ENCODE peak calls at places on chromosomes 6 and 20, in nine cellular contexts. D is BE2C; I is NT2/D1; S is IMR-90; O is CD4-positive, CD25-positive, alpha-beta regulatory T cell; W is GM23338; A is tibial artery; K is CD8-positive, alpha-beta memory T cell; G is A673. N is an unnamed sample.
A peak's percentile ranks its signal among the peaks of the same experiment; 100 is the strongest.

GRCh38 chr6:129890164-129890563 is 29.0 kb upstream of the TMEM244 start:
- DNase-seq in S (peak; percentile 78), A (no peak), W (no peak), D (no peak), K (no peak), G (peak; percentile 55), I (no peak), O (no peak), N (no peak)

GRCh38 chr6:69835414-69836179 is 30.8 kb upstream of the COL19A1 start:
- DNase-seq in S (peak; percentile 76), O (peak; percentile 28), I (no peak), A (no peak), G (peak; percentile 73), W (peak; percentile 80), K (peak; percentile 23), D (peak; percentile 35), N (no peak)

GRCh38 chr6:150527100-150527499 is 72.6 kb upstream of the PLEKHG1 start:
- DNase-seq in D (no peak), A (no peak), I (no peak), W (no peak), O (no peak), S (peak; percentile 2), K (no peak), G (no peak), N (no peak)

GRCh38 chr6:30044630-30045029 is 16.4 kb upstream of the POLR1H start:
- DNase-seq in O (no peak), A (no peak), W (no peak), D (no peak), G (no peak), I (no peak), K (no peak), S (peak; percentile 89), N (no peak)

GRCh38 chr6:35049346-35049745 is 91.8 kb downstream of the TCP11 start:
- DNase-seq in I (no peak), K (no peak), A (peak; percentile 61), O (no peak), D (no peak), S (no peak), G (no peak), W (no peak), N (no peak)

GRCh38 chr20:63130654-63131577 is 85.0 kb downstream of the YTHDF1 start:
- DNase-seq in I (no peak), S (no peak), G (no peak), K (no peak), D (no peak), A (peak; percentile 62), O (no peak), W (no peak), N (no peak)

GRCh38 chr6:160058603-160059215 is 62.9 kb upstream of the SLC22A1 start:
- DNase-seq in G (no peak), O (no peak), I (no peak), A (no peak), W (no peak), K (no peak), D (no peak), S (no peak), N (no peak)

GRCh38 chr6:21942910-21943309 is 349.4 kb downstream of the SOX4 start:
- DNase-seq in K (no peak), W (no peak), D (no peak), I (no peak), O (no peak), G (peak; percentile 83), A (no peak), S (no peak), N (no peak)

GRCh38 chr6:116596815-116597214 is 19.5 kb upstream of the RSPH4A start:
- DNase-seq in I (no peak), O (no peak), G (peak; percentile 4), D (no peak), W (peak; percentile 59), A (no peak), S (peak; percentile 42), K (no peak), N (no peak)

GRCh38 chr20:25675161-25675560 is 21.5 kb downstream of the ZNF337 start:
- DNase-seq in A (no peak), D (no peak), O (no peak), I (no peak), K (no peak), S (no peak), G (no peak), W (no peak), N (no peak)

GRCh38 chr6:148521158-148521557 is 178.5 kb downstream of the SASH1 start:
- DNase-seq in G (peak; percentile 31), D (no peak), O (no peak), K (no peak), A (no peak), I (no peak), S (no peak), W (no peak), N (no peak)

GRCh38 chr6:148523551-148523950 is 180.9 kb downstream of the SASH1 start:
- DNase-seq in S (peak; percentile 67), O (no peak), D (no peak), G (no peak), I (no peak), W (no peak), K (no peak), A (no peak), N (no peak)

GRCh38 chr6:148523051-148523450 is 180.4 kb downstream of the SASH1 start:
- DNase-seq in I (no peak), G (no peak), D (no peak), S (peak; percentile 93), O (no peak), A (no peak), K (no peak), W (no peak), N (no peak)

GRCh38 chr6:148520109-148520841 is 177.6 kb downstream of the SASH1 start:
- DNase-seq in W (no peak), I (no peak), S (no peak), D (no peak), A (no peak), G (no peak), O (no peak), K (no peak), N (no peak)

DNA sequence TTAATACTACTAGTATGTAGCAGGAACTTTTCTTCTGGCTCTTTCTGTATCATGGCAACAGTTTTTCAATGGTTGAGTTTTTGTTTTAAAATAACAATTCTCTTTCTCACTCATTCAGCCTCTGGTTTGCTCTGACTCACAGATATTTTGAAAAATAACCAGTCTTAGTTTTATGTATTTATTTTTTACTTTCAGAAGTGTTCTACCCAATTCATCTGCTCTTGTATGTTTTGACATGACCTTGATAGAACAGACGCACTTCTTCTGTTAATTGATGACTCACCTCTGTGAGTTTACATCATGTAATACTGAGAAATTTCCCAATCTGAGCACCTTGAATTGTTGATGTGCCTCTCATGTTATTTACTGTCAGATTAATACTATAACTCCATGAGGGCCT is 178.9 kb downstream of the SASH1 start:
- DNase-seq in W (no peak), I (no peak), G (no peak), O (no peak), K (no peak), S (peak; percentile 89), A (no peak), D (no peak), N (no peak)
- H3K4me1 ChIP-seq in W (peaks cover 33% of the 10 kb centered on the region), I (no peaks in the 10 kb centered on the region), G (peaks cover 12% of the 10 kb centered on the region), O (no peaks in the 10 kb centered on the region), K (no peaks in the 10 kb centered on the region), S (peaks cover 26% of the 10 kb centered on the region), A (peaks cover 7% of the 10 kb centered on the region), D (no peaks in the 10 kb centered on the region), N (no peaks in the 10 kb centered on the region)

DNA sequence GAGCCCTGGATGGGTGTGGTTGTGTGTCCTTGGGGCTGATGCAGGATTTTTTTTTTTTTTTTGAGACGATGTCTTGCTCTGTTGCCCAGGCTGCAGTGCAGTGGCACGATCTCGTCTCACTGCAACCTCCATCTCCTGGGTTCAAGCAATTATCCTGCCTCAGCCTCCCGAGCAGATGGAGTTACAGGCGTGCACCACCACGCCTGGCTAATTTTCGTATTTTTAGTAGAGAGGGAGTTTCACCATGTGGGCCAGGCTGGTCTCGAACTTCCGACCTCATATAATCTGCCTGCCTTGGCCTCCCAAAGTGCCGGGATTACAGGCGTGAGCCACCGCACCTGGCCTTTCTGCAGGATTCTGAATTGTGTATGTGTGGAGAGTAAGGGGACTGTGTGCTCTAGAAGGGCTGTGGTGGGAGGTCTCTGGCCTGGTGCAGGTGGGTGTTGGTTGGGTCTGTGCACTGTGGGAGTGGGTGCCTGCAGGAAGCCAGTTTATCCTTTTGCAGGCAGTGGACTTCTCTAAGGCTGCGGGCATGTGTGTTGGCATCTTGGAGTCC is 11.0 kb upstream of the ID1 start:
- DNase-seq in K (no peak), D (no peak), S (no peak), O (no peak), I (no peak), G (no peak), A (no peak), W (no peak), N (no peak)
- H3K4me1 ChIP-seq in K (no peaks in the 10 kb centered on the region), D (peaks cover 11% of the 10 kb centered on the region), S (peaks cover 14% of the 10 kb centered on the region), O (no peaks in the 10 kb centered on the region), I (peaks cover 12% of the 10 kb centered on the region), G (no peaks in the 10 kb centered on the region), A (peaks cover 15% of the 10 kb centered on the region), W (peaks cover 45% of the 10 kb centered on the region), N (no peaks in the 10 kb centered on the region)

GRCh38 chr6:90286884-90287488 is 9.7 kb downstream of the BACH2 start:
- DNase-seq in S (peak; percentile 20), K (peak; percentile 52), O (peak; percentile 46), A (no peak), W (peak; percentile 95), D (peak; percentile 60), G (peak; percentile 53), I (peak; percentile 70), N (peak; percentile 52)
- H3K4me1 ChIP-seq in S (no peaks in the 10 kb centered on the region), K (peaks cover 73% of the 10 kb centered on the region), O (peaks cover 30% of the 10 kb centered on the region), A (peaks cover 17% of the 10 kb centered on the region), W (peaks cover 40% of the 10 kb centered on the region), D (no peaks in the 10 kb centered on the region), G (peaks cover 11% of the 10 kb centered on the region), I (peaks cover 5% of the 10 kb centered on the region), N (peaks cover 91% of the 10 kb centered on the region)

GRCh38 chr20:46484954-46485353 is 28.4 kb downstream of the ZNF334 start:
- DNase-seq in W (peak; percentile 39), G (no peak), I (no peak), S (no peak), K (no peak), D (no peak), A (no peak), O (no peak), N (no peak)

GRCh38 chr20:46482864-46483263 is 30.5 kb downstream of the ZNF334 start:
- DNase-seq in O (no peak), G (no peak), W (no peak), K (no peak), I (no peak), S (no peak), A (no peak), D (no peak), N (no peak)

GRCh38 chr20:46487628-46488027 is 25.7 kb downstream of the ZNF334 start:
- DNase-seq in A (no peak), K (no peak), G (no peak), O (no peak), I (no peak), D (no peak), S (no peak), W (no peak), N (no peak)

GRCh38 chr20:46485431-46485830 is 27.9 kb downstream of the ZNF334 start:
- DNase-seq in W (peak; percentile 41), A (no peak), I (no peak), G (no peak), D (no peak), O (no peak), S (no peak), K (no peak), N (no peak)

DNA sequence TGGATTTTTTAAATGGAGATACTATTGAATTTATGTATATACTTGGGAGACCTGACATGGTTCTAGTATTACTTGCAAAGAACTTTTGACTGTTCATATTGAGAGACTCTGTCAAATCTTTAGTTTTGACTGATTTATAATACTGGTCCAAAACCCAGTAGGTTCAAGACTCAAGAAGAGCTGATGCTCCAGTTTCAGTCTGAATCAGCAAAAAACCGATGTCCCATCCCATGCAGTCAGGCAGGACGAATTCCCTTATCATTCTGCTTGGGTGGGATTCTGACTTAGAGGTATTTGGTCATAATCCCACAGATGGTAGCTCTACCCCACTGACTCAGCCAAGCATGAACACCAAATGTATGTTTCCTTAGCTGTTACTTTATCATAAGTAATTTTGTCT is 29.5 kb downstream of the ZNF334 start:
- DNase-seq in A (no peak), I (no peak), G (no peak), K (no peak), O (no peak), W (no peak), S (no peak), D (no peak), N (no peak)
- H3K4me1 ChIP-seq in A (no peaks in the 10 kb centered on the region), I (no peaks in the 10 kb centered on the region), G (peaks cover 4% of the 10 kb centered on the region), K (no peaks in the 10 kb centered on the region), O (no peaks in the 10 kb centered on the region), W (peaks cover 16% of the 10 kb centered on the region), S (no peaks in the 10 kb centered on the region), D (no peaks in the 10 kb centered on the region), N (no peaks in the 10 kb centered on the region)